ENCODE peak calls at places on chromosomes 3 and 15, in eight cellular contexts. W is GM12878, A is colonic mucosa, Z is breast epithelium, V is right cardiac atrium, T is body of pancreas, D is hepatocyte, R is lower lobe of right lung. L is an unnamed sample. For H3K4me1, the result is how much of the 10 kb centered on the place peaks cover.

GRCh38 chr3:79954756-79955155 is 187.0 kb upstream of the ROBO1 start:
- DNase-seq in D (no peak), V (no peak), Z (no peak), W (no peak), A (no peak), R (no peak), T (no peak), L (no peak)

GRCh38 chr3:23209747-23210495 is 6.8 kb downstream of the UBE2E2 start:
- DNase-seq in T (no peak), W (no peak), Z (no peak), V (no peak), R (no peak), D (no peak), A (no peak), L (no peak)

GRCh38 chr3:110420158-110420641 is 651.4 kb upstream of the NECTIN3 start:
- DNase-seq in V (no peak), Z (no peak), T (no peak), W (no peak), D (no peak), A (no peak), R (no peak), L (no peak)

GRCh38 chr3:112615942-112616731 is 24.8 kb downstream of the CCDC80 start:
- DNase-seq in A (no peak), W (no peak), V (no peak), R (no peak), Z (no peak), T (no peak), D (no peak), L (no peak)

GRCh38 chr3:187999821-188000220 is 154.1 kb upstream of the LPP start:
- DNase-seq in D (no peak), V (no peak), Z (no peak), W (no peak), A (no peak), R (no peak), T (no peak), L (no peak)

GRCh38 chr3:32453346-32453745 is 49.3 kb downstream of the CMTM6 start:
- DNase-seq in V (no peak), W (no peak), D (no peak), R (no peak), Z (no peak), A (peak), T (no peak), L (no peak)

GRCh38 chr3:129794319-129795201 is 99.0 kb downstream of the TMCC1 start:
- DNase-seq in Z (peak), V (peak), R (peak), D (peak), W (no peak), T (peak), A (peak), L (peak)

GRCh38 chr3:8764528-8764927 is 4.9 kb downstream of the OXTR start:
- DNase-seq in D (no peak), A (no peak), R (no peak), T (no peak), W (no peak), Z (no peak), V (no peak), L (no peak)

GRCh38 chr3:152026033-152026556 is 152.7 kb downstream of the SUCNR1 start:
- DNase-seq in W (no peak), D (peak), V (no peak), R (no peak), A (no peak), T (no peak), Z (no peak), L (no peak)

GRCh38 chr15:74245342-74245931 is 9.3 kb downstream of the CCDC33 start:
- DNase-seq in V (peak), T (no peak), D (peak), R (no peak), Z (no peak), W (no peak), A (no peak), L (no peak)

GRCh38 chr3:195263925-195264575 is 6.9 kb downstream of the XXYLT1 start:
- DNase-seq in Z (no peak), W (no peak), T (no peak), D (no peak), R (no peak), V (no peak), A (peak), L (no peak)

GRCh38 chr3:67433109-67433508 is 221.3 kb downstream of the SUCLG2 start:
- DNase-seq in W (no peak), Z (no peak), A (no peak), V (no peak), T (no peak), D (no peak), R (no peak), L (no peak)

GRCh38 chr15:99436472-99437314 is 129.1 kb upstream of the MEF2A start:
- DNase-seq in T (no peak), D (no peak), V (peak), W (no peak), R (no peak), Z (no peak), A (peak), L (peak)

GRCh38 chr3:171991166-171991565 is 48.2 kb upstream of the FNDC3B start:
- DNase-seq in W (no peak), A (no peak), Z (no peak), V (no peak), D (no peak), R (no peak), T (no peak), L (no peak)

GRCh38 chr3:129233538-129233937 is 15.9 kb upstream of the COPG1 start:
- DNase-seq in D (no peak), V (no peak), R (peak), T (no peak), A (peak), Z (peak), W (peak), L (no peak)

GRCh38 chr3:44892689-44893088 is 18.3 kb downstream of the TGM4 start:
- DNase-seq in Z (no peak), D (no peak), A (no peak), V (no peak), W (no peak), T (no peak), R (no peak), L (no peak)

GRCh38 chr15:67680645-67681044 is 138.1 kb downstream of the MAP2K5 start:
- DNase-seq in Z (no peak), T (no peak), D (no peak), A (no peak), W (no peak), R (no peak), V (no peak), L (no peak)

GRCh38 chr3:149678365-149678948 is 20.6 kb upstream of the WWTR1 start:
- DNase-seq in R (no peak), D (no peak), V (no peak), A (no peak), Z (no peak), W (no peak), T (no peak), L (no peak)

GRCh38 chr3:129855454-129856419 is 37.8 kb downstream of the TMCC1 start:
- DNase-seq in V (no peak), A (no peak), T (no peak), D (no peak), W (no peak), Z (no peak), R (no peak), L (no peak)

GRCh38 chr15:62591842-62592838 is 427.1 kb upstream of the C2CD4B start:
- DNase-seq in Z (no peak), D (no peak), W (no peak), V (no peak), A (no peak), R (no peak), T (no peak), L (no peak)

GRCh38 chr3:127288921-127289645 is 1.2 kb upstream of the PRR20G start:
- DNase-seq in Z (no peak), V (no peak), T (no peak), W (no peak), R (no peak), D (no peak), A (no peak), L (no peak)

GRCh38 chr3:172658344-172659245 is 52.3 kb downstream of the NCEH1 start:
- DNase-seq in Z (no peak), W (no peak), V (no peak), D (peak), T (peak), R (no peak), A (no peak), L (no peak)

GRCh38 chr15:71256934-71257333 is 141.7 kb downstream of the THSD4 start:
- DNase-seq in T (no peak), R (no peak), D (no peak), A (no peak), W (no peak), V (no peak), Z (no peak), L (no peak)

GRCh38 chr3:45223889-45224730 is 2.0 kb downstream of the TMEM158 start:
- DNase-seq in D (no peak), W (no peak), Z (no peak), T (no peak), A (no peak), V (no peak), R (no peak), L (no peak)

GRCh38 chr3:99651561-99651960 is 13.2 kb downstream of the COL8A1 start:
- DNase-seq in D (peak), V (no peak), Z (no peak), T (peak), W (no peak), A (peak), R (no peak), L (no peak)
- H3K4me1 ChIP-seq in D (under half), V (under half), Z (under half), T (under half), W (under half), A (under half), R (under half), L (under half)

DNA sequence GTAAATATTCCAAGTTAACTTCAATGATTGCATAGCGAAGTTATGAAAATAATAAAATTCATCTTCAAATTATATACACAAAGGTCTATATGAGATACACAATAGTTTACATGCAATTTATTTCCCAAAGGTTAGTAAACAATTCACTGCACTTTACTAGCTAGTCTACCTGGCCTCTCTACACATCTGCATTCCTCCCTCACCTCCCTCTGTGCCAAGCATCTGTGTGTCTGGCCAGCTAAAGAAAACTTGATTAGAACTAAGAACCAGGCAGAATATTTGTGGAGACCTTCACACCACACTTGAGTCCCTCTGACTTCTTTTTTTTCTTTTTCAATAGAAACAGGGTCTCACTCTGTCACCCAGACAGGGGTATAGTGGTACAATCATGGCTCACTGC is 61.4 kb downstream of the LRRFIP2 start:
- DNase-seq in A (no peak), Z (no peak), V (no peak), D (no peak), W (no peak), R (no peak), T (no peak), L (no peak)
- H3K27ac ChIP-seq in A (no peak), Z (no peak), V (no peak), D (no peak), W (no peak), R (no peak), T (no peak), L (no peak)

GRCh38 chr3:133246119-133246518 is 153.7 kb upstream of the BFSP2 start:
- DNase-seq in Z (no peak), R (no peak), V (no peak), T (no peak), W (no peak), D (no peak), A (no peak), L (no peak)

GRCh38 chr3:133249490-133249889 is 150.4 kb upstream of the BFSP2 start:
- DNase-seq in V (no peak), Z (no peak), D (no peak), T (no peak), A (no peak), R (no peak), W (no peak), L (no peak)

GRCh38 chr3:133248389-133248788 is 151.5 kb upstream of the BFSP2 start:
- DNase-seq in T (no peak), Z (no peak), D (no peak), A (no peak), R (no peak), W (no peak), V (no peak), L (no peak)

GRCh38 chr3:133246773-133247172 is 153.1 kb upstream of the BFSP2 start:
- DNase-seq in Z (no peak), T (no peak), W (no peak), A (no peak), D (no peak), V (no peak), R (no peak), L (no peak)
- H3K4me1 ChIP-seq in Z (under half), T (under half), W (under half), A (under half), D (under half), V (under half), R (under half), L (under half)

GRCh38 chr3:59451800-59452741 is 402.2 kb upstream of the CFAP20DC start:
- DNase-seq in Z (no peak), R (no peak), A (no peak), W (no peak), V (no peak), T (no peak), D (no peak), L (no peak)

GRCh38 chr3:59456852-59457485 is 407.1 kb upstream of the CFAP20DC start:
- DNase-seq in A (no peak), Z (no peak), R (no peak), W (peak), V (no peak), D (no peak), T (no peak), L (no peak)

GRCh38 chr3:59446775-59447465 is 397.1 kb upstream of the CFAP20DC start:
- DNase-seq in Z (no peak), W (no peak), V (no peak), R (no peak), A (no peak), D (no peak), T (no peak), L (no peak)

DNA sequence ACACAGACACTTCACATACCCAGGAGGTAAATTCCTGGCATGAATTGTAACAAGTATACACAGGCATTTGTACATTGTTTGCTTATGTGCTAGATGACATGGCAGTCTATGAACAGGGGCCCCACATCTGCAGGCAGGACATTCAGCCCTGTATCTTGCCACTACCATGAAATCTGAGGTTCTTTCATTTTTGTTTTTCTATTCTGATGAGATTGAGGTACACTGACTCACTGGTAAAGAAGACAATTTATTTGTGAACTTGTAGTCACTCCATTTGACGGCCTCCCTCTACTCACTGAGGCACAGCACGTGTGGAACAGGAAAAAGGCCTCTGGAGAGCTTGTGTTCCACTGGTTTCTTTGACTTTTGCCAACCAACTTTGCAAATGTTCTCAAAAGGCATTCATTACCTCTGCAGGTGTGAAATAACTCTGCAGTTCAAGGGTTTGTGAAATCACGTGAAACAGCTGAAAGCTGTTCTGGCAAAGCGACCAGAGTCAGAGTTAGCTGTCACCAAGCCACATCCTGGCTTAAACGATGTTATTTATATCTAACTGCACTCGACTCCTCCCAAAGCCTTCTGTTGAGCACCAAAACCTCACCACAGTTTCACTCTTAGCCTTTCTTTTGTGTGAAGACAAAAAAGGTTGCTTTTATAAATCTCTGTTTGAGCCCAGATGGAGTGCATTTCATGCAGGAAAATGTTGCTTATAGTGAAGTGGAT is 401.4 kb upstream of the CFAP20DC start:
- DNase-seq in A (peak), D (no peak), W (peak), Z (no peak), T (peak), V (no peak), R (no peak), L (no peak)
- H3K27ac ChIP-seq in A (peak), D (peak), W (peak), Z (no peak), T (no peak), V (no peak), R (peak), L (no peak)

GRCh38 chr15:78454992-78455391 is 17.0 kb downstream of the IREB2 start:
- DNase-seq in Z (no peak), T (no peak), V (no peak), D (no peak), W (peak), R (no peak), A (no peak), L (no peak)

GRCh38 chr15:78452485-78452884 is 14.5 kb downstream of the IREB2 start:
- DNase-seq in T (no peak), W (no peak), R (no peak), A (no peak), D (no peak), V (no peak), Z (no peak), L (no peak)

GRCh38 chr15:78456391-78456790 is 18.4 kb downstream of the IREB2 start:
- DNase-seq in T (no peak), R (no peak), V (no peak), W (no peak), A (no peak), Z (no peak), D (no peak), L (no peak)

GRCh38 chr15:78455749-78456148 is 17.7 kb downstream of the IREB2 start:
- DNase-seq in A (no peak), Z (no peak), D (peak), T (no peak), R (no peak), V (no peak), W (no peak), L (peak)

DNA sequence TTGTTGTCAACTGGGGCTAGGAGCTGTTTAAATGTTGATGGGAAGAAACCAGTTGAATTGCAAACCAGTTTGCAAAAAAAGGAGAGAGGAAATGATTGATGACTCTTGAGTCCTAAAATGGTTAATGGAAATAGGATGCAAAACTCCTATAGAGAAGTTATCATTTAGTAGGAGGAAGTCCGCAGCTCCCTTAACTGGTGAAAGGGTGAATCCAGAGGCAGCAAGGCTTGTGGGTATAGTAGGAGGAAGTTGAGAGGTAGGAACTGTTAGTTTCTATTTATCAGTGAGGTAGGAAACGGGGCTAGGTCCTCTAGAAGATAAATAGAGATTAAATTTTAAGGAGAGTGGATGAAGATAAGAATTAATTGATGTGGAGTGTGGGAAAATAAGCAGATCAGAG is 15.4 kb downstream of the IREB2 start:
- DNase-seq in T (no peak), R (no peak), Z (no peak), V (no peak), D (no peak), A (no peak), W (no peak), L (no peak)
- H3K4me1 ChIP-seq in T (half or more), R (half or more), Z (under half), V (under half), D (half or more), A (under half), W (under half), L (half or more)

DNA sequence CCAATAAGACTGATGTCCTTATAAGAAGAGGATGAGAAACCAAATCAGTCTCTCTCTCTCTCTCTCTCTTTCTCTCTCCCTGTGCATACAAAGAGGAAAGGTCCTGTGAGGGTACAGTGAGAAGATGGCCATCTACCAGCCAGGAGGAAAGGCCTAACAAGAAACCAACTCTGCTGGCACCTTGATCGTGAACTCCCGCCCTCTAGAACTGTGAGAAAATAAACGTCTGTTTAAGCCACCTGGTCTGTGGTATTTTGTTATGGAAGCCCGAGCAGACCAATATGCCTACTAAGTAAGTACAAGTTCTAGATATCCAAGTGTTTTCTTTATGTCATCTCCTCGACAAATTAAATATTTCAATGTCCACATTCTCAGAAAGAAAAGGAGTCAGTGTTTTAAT is 44.9 kb upstream of the TMC3 start:
- DNase-seq in W (no peak), T (peak), V (no peak), Z (no peak), D (no peak), R (no peak), A (no peak), L (no peak)
- H3K27ac ChIP-seq in W (no peak), T (no peak), V (no peak), Z (no peak), D (peak), R (no peak), A (no peak), L (no peak)

DNA sequence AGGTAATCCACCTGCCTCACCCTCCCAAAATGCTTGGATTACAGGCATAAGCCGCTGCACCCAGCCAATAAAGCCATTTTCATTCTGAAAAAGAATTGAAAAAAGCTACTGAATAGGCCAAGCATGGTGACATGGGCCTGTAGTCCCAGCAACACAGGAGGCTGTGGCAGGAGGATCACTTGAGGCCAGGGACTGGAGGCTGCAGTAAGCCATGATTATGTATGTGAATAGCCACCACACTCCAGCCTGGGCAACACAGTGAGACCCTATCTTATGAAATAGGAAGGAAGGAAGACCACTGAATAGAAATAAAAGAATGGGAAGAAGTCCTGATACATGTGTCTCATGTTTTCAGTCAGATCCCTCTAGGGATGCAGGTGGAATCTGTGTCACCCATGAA is 36.0 kb upstream of the SEMA4B start:
- DNase-seq in Z (no peak), V (no peak), R (no peak), W (no peak), T (no peak), A (no peak), D (no peak), L (no peak)
- H3K4me1 ChIP-seq in Z (under half), V (under half), R (under half), W (under half), T (under half), A (under half), D (under half), L (under half)

DNA sequence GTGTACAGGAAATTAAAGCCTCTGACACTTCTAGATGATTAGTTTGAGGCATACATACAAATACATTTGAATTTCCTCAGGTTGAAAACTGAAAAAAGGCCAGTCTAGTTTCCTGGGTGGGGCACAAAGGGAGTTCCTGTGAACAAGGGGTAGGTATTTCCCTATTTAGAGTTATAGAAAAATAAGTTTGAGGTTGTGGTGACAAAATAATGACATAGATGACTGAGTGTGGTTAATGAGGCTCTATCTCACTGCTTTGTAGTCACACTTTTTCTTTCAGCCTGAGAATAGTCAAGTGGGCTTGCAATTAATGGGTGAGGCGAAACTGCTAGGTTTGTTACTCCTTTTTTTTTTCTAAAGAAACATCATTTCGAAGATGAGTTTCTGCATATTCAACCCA is 4.3 kb downstream of the SLCO3A1 start:
- DNase-seq in T (no peak), V (no peak), Z (no peak), R (no peak), D (no peak), W (peak), A (no peak), L (no peak)
- H3K27ac ChIP-seq in T (no peak), V (no peak), Z (no peak), R (no peak), D (no peak), W (no peak), A (no peak), L (peak)